ENCODE peak calls at places on chromosomes 5 and 9, in eight cellular contexts. T, P, K, J, N, A, F and H are unnamed samples.

GRCh38 chr9:78674874-78675273 is 377.9 kb downstream of the PSAT1 start:
- DNase-seq in T (no peak), P (no peak), K (no peak), J (no peak), N (no peak), A (no peak), F (no peak), H (no peak)

GRCh38 chr9:130321539-130321938 is 56.0 kb downstream of the HMCN2 start:
- DNase-seq in T (no peak), P (no peak), K (no peak), J (no peak), N (no peak), A (no peak), F (no peak), H (no peak)

GRCh38 chr9:76576344-76576743 is 117.4 kb downstream of the GCNT1 start:
- DNase-seq in T (peak; percentile 77), P (no peak), K (peak; percentile 60), J (no peak), N (peak; percentile 3), A (peak; percentile 85), F (no peak), H (peak; percentile 97)

GRCh38 chr9:129414377-129415021 is 206.4 kb downstream of the C9orf50 start:
- DNase-seq in T (peak; percentile 77), P (no peak), K (peak; percentile 38), J (no peak), N (no peak), A (peak; percentile 86), F (peak; percentile 52), H (peak; percentile 41)

GRCh38 chr9:21616082-21616778 is 134.1 kb upstream of the IFNE start:
- DNase-seq in T (peak; percentile 93), P (no peak), K (no peak), J (no peak), N (no peak), A (peak; percentile 97), F (no peak), H (no peak)

GRCh38 chr9:21294325-21294724 is 10.8 kb downstream of the IFNA5 start:
- DNase-seq in T (peak; percentile 21), P (no peak), K (no peak), J (peak; percentile 15), N (peak; percentile 60), A (peak; percentile 43), F (no peak), H (no peak)

GRCh38 chr5:63261695-63262094 is 683.1 kb downstream of the LRRC70 start:
- DNase-seq in T (no peak), P (no peak), K (no peak), J (no peak), N (no peak), A (no peak), F (no peak), H (no peak)

GRCh38 chr9:130932220-130933069 is 6.6 kb downstream of the FIBCD1 start:
- DNase-seq in T (peak; percentile 59), P (no peak), K (no peak), J (no peak), N (no peak), A (peak; percentile 73), F (peak; percentile 74), H (no peak)

GRCh38 chr9:1267581-1267980 is 217.4 kb downstream of the DMRT2 start:
- DNase-seq in T (no peak), P (no peak), K (no peak), J (no peak), N (no peak), A (no peak), F (no peak), H (no peak)

GRCh38 chr9:107635137-107635802 is 145.7 kb upstream of the KLF4 start:
- DNase-seq in T (no peak), P (no peak), K (no peak), J (no peak), N (no peak), A (peak; percentile 59), F (no peak), H (no peak)

GRCh38 chr5:135223404-135223803 is 175.6 kb downstream of the MACROH2A1 start:
- DNase-seq in T (no peak), P (no peak), K (no peak), J (no peak), N (no peak), A (no peak), F (no peak), H (no peak)

GRCh38 chr5:160118349-160119141 is 705 bp downstream of the PWWP2A start:
- DNase-seq in T (peak; percentile 38), P (no peak), K (peak; percentile 56), J (peak; percentile 39), N (peak; percentile 44), A (no peak), F (peak; percentile 59), H (no peak)

GRCh38 chr9:136292591-136293448 is 11.1 kb downstream of the CCDC187 start:
- DNase-seq in T (no peak), P (no peak), K (no peak), J (no peak), N (no peak), A (peak; percentile 72), F (no peak), H (no peak)

GRCh38 chr9:117718085-117718484 is 13.9 kb downstream of the TLR4 start:
- DNase-seq in T (peak; percentile 56), P (no peak), K (no peak), J (no peak), N (no peak), A (peak; percentile 79), F (no peak), H (peak; percentile 80)

GRCh38 chr9:108831496-108832178 is 24.1 kb downstream of the ACTL7B start:
- DNase-seq in T (no peak), P (no peak), K (no peak), J (no peak), N (no peak), A (no peak), F (no peak), H (no peak)

GRCh38 chr5:147512640-147513334 is 2.9 kb upstream of the DPYSL3 start:
- DNase-seq in T (peak; percentile 59), P (no peak), K (no peak), J (no peak), N (no peak), A (no peak), F (no peak), H (no peak)

GRCh38 chr5:128537306-128537998 is 593 bp downstream of the FBN2 start:
- DNase-seq in T (peak; percentile 72), P (no peak), K (no peak), J (peak; percentile 49), N (no peak), A (peak; percentile 79), F (peak; percentile 54), H (peak; percentile 79)